ENCODE peak calls at places on chromosome 19, in four cellular contexts. One of them, this sample, is unnamed.
A peak's percentile ranks its signal among the peaks of the same experiment; 100 is the strongest.

GRCh38 chr19:39352549-39353285 is 10.5 kb downstream of the SAMD4B start:
- DNase-seq in effector memory CD4-positive, alpha-beta T cell: no peak
- DNase-seq in upper lobe of right lung: no peak
- DNase-seq in CD8-positive, alpha-beta memory T cell: no peak
- DNase-seq in this sample: no peak

GRCh38 chr19:2900296-2901252 is at the start of gene ZNF57:
- DNase-seq in upper lobe of right lung: peak; percentile 100
- DNase-seq in CD8-positive, alpha-beta memory T cell: peak; percentile 97
- DNase-seq in effector memory CD4-positive, alpha-beta T cell: peak; percentile 98
- DNase-seq in this sample: peak; percentile 99

GRCh38 chr19:13095393-13095784 is 7.3 kb downstream of the LYL1 start:
- DNase-seq in upper lobe of right lung: no peak
- DNase-seq in CD8-positive, alpha-beta memory T cell: peak; percentile 56
- DNase-seq in effector memory CD4-positive, alpha-beta T cell: no peak
- DNase-seq in this sample: no peak

GRCh38 chr19:1968279-1969175 is 27.6 kb downstream of the CSNK1G2 start:
- DNase-seq in CD8-positive, alpha-beta memory T cell: no peak
- DNase-seq in upper lobe of right lung: no peak
- DNase-seq in effector memory CD4-positive, alpha-beta T cell: no peak
- DNase-seq in this sample: no peak

GRCh38 chr19:18291590-18292459 is 10.4 kb upstream of the JUND start:
- DNase-seq in CD8-positive, alpha-beta memory T cell: peak; percentile 89
- DNase-seq in effector memory CD4-positive, alpha-beta T cell: peak; percentile 73
- DNase-seq in upper lobe of right lung: peak; percentile 97
- DNase-seq in this sample: peak; percentile 72

GRCh38 chr19:33684550-33685303 is 63.0 kb downstream of the CHST8 start:
- DNase-seq in effector memory CD4-positive, alpha-beta T cell: no peak
- DNase-seq in CD8-positive, alpha-beta memory T cell: peak; percentile 30
- DNase-seq in upper lobe of right lung: peak; percentile 61
- DNase-seq in this sample: no peak

GRCh38 chr19:27793128-27793643 is 1419.8 kb downstream of the UQCRFS1 start:
- DNase-seq in effector memory CD4-positive, alpha-beta T cell: peak; percentile 57
- DNase-seq in CD8-positive, alpha-beta memory T cell: peak; percentile 75
- DNase-seq in upper lobe of right lung: peak; percentile 87
- DNase-seq in this sample: peak; percentile 85

GRCh38 chr19:43439183-43440063 is 24.7 kb downstream of the TEX101 start:
- DNase-seq in effector memory CD4-positive, alpha-beta T cell: peak; percentile 49
- DNase-seq in CD8-positive, alpha-beta memory T cell: peak; percentile 75
- DNase-seq in upper lobe of right lung: no peak
- DNase-seq in this sample: peak; percentile 22

GRCh38 chr19:50565984-50566903 is 2.0 kb downstream of the LRRC4B start:
- DNase-seq in upper lobe of right lung: no peak
- DNase-seq in effector memory CD4-positive, alpha-beta T cell: no peak
- DNase-seq in CD8-positive, alpha-beta memory T cell: peak; percentile 30
- DNase-seq in this sample: no peak

GRCh38 chr19:18191640-18192062 is 1.4 kb upstream of the MPV17L2 start:
- DNase-seq in CD8-positive, alpha-beta memory T cell: no peak
- DNase-seq in upper lobe of right lung: no peak
- DNase-seq in effector memory CD4-positive, alpha-beta T cell: no peak
- DNase-seq in this sample: no peak

GRCh38 chr19:1149259-1150045 is 24.6 kb downstream of the SBNO2 start:
- DNase-seq in upper lobe of right lung: no peak
- DNase-seq in effector memory CD4-positive, alpha-beta T cell: no peak
- DNase-seq in CD8-positive, alpha-beta memory T cell: no peak
- DNase-seq in this sample: no peak

GRCh38 chr19:4717191-4717965 is 6.3 kb downstream of the DPP9 start:
- DNase-seq in effector memory CD4-positive, alpha-beta T cell: no peak
- DNase-seq in CD8-positive, alpha-beta memory T cell: no peak
- DNase-seq in upper lobe of right lung: peak; percentile 82
- DNase-seq in this sample: peak; percentile 73

GRCh38 chr19:1093811-1094553 is 1.2 kb downstream of the POLR2E start:
- DNase-seq in effector memory CD4-positive, alpha-beta T cell: no peak
- DNase-seq in upper lobe of right lung: peak; percentile 66
- DNase-seq in CD8-positive, alpha-beta memory T cell: no peak
- DNase-seq in this sample: no peak

GRCh38 chr19:15507068-15508034 is 974 bp upstream of the CYP4F22 start:
- DNase-seq in effector memory CD4-positive, alpha-beta T cell: no peak
- DNase-seq in CD8-positive, alpha-beta memory T cell: no peak
- DNase-seq in upper lobe of right lung: no peak
- DNase-seq in this sample: no peak

GRCh38 chr19:41872384-41872774 is 4.7 kb upstream of the CD79A start:
- DNase-seq in CD8-positive, alpha-beta memory T cell: no peak
- DNase-seq in effector memory CD4-positive, alpha-beta T cell: no peak
- DNase-seq in upper lobe of right lung: no peak
- DNase-seq in this sample: no peak

GRCh38 chr19:41868989-41869300 is 8.1 kb upstream of the CD79A start:
- DNase-seq in upper lobe of right lung: no peak
- DNase-seq in CD8-positive, alpha-beta memory T cell: no peak
- DNase-seq in effector memory CD4-positive, alpha-beta T cell: no peak
- DNase-seq in this sample: no peak

GRCh38 chr19:41869374-41869955 is 7.6 kb upstream of the CD79A start:
- DNase-seq in upper lobe of right lung: no peak
- DNase-seq in effector memory CD4-positive, alpha-beta T cell: no peak
- DNase-seq in CD8-positive, alpha-beta memory T cell: no peak
- DNase-seq in this sample: no peak

GRCh38 chr19:41871573-41872383 is 5.3 kb upstream of the CD79A start:
- DNase-seq in upper lobe of right lung: no peak
- DNase-seq in CD8-positive, alpha-beta memory T cell: peak; percentile 83
- DNase-seq in effector memory CD4-positive, alpha-beta T cell: peak; percentile 46
- DNase-seq in this sample: no peak

GRCh38 chr19:41870401-41870873 is 6.6 kb upstream of the CD79A start:
- DNase-seq in CD8-positive, alpha-beta memory T cell: no peak
- DNase-seq in effector memory CD4-positive, alpha-beta T cell: no peak
- DNase-seq in upper lobe of right lung: no peak
- DNase-seq in this sample: no peak
- H3K4me1 ChIP-seq in CD8-positive, alpha-beta memory T cell: peaks cover 94% of the 10 kb centered on the region
- H3K4me1 ChIP-seq in effector memory CD4-positive, alpha-beta T cell: peaks cover 67% of the 10 kb centered on the region
- H3K4me1 ChIP-seq in upper lobe of right lung: peaks cover 59% of the 10 kb centered on the region
- H3K4me1 ChIP-seq in this sample: no peaks in the 10 kb centered on the region

DNA sequence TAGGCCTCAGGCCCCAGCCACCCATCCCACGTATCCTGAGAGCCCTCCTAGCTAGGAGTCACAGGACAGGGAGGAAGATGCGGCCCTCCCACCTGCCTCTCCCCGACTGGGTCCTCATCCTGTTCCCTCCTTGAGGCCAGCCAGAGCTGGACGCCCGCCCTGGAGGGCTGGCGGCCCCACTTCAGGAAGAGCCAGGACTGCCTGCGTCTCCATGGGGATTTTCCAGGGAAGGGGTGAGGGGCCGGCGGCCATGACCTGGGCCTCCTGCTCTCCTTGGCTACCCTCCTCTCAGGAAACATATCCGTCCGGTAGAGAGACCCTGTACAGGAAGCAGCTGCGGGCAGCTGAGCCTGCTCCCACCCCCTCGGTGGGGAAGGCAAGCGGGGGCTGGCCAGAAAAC is 11.3 kb upstream of the PRKD2 start:
- DNase-seq in effector memory CD4-positive, alpha-beta T cell: no peak
- DNase-seq in upper lobe of right lung: no peak
- DNase-seq in CD8-positive, alpha-beta memory T cell: no peak
- DNase-seq in this sample: no peak
- H3K4me1 ChIP-seq in effector memory CD4-positive, alpha-beta T cell: peaks cover 4% of the 10 kb centered on the region
- H3K4me1 ChIP-seq in upper lobe of right lung: peaks cover 25% of the 10 kb centered on the region
- H3K4me1 ChIP-seq in CD8-positive, alpha-beta memory T cell: peaks cover 6% of the 10 kb centered on the region
- H3K4me1 ChIP-seq in this sample: peaks cover 17% of the 10 kb centered on the region

GRCh38 chr19:55545443-55545842 is at the start of gene SBK3:
- DNase-seq in CD8-positive, alpha-beta memory T cell: no peak
- DNase-seq in upper lobe of right lung: no peak
- DNase-seq in effector memory CD4-positive, alpha-beta T cell: no peak
- DNase-seq in this sample: no peak
- H3K4me1 ChIP-seq in CD8-positive, alpha-beta memory T cell: no peaks in the 10 kb centered on the region
- H3K4me1 ChIP-seq in upper lobe of right lung: no peaks in the 10 kb centered on the region
- H3K4me1 ChIP-seq in effector memory CD4-positive, alpha-beta T cell: no peaks in the 10 kb centered on the region
- H3K4me1 ChIP-seq in this sample: peaks cover 28% of the 10 kb centered on the region

GRCh38 chr19:29943615-29944014 is 1.6 kb downstream of the URI1 start:
- DNase-seq in upper lobe of right lung: no peak
- DNase-seq in CD8-positive, alpha-beta memory T cell: no peak
- DNase-seq in effector memory CD4-positive, alpha-beta T cell: no peak
- DNase-seq in this sample: no peak
- H3K4me1 ChIP-seq in upper lobe of right lung: peaks cover 35% of the 10 kb centered on the region
- H3K4me1 ChIP-seq in CD8-positive, alpha-beta memory T cell: peaks cover 53% of the 10 kb centered on the region
- H3K4me1 ChIP-seq in effector memory CD4-positive, alpha-beta T cell: peaks cover 27% of the 10 kb centered on the region
- H3K4me1 ChIP-seq in this sample: peaks cover 25% of the 10 kb centered on the region

GRCh38 chr19:49441210-49441959 is at the start of gene SLC17A7:
- DNase-seq in upper lobe of right lung: no peak
- DNase-seq in CD8-positive, alpha-beta memory T cell: no peak
- DNase-seq in effector memory CD4-positive, alpha-beta T cell: peak; percentile 44
- DNase-seq in this sample: no peak

GRCh38 chr19:49438261-49438660 is 3.1 kb downstream of the SLC17A7 start:
- DNase-seq in CD8-positive, alpha-beta memory T cell: no peak
- DNase-seq in effector memory CD4-positive, alpha-beta T cell: no peak
- DNase-seq in upper lobe of right lung: no peak
- DNase-seq in this sample: no peak

GRCh38 chr19:49440439-49441209 is 703 bp downstream of the SLC17A7 start:
- DNase-seq in CD8-positive, alpha-beta memory T cell: no peak
- DNase-seq in upper lobe of right lung: no peak
- DNase-seq in effector memory CD4-positive, alpha-beta T cell: no peak
- DNase-seq in this sample: no peak

GRCh38 chr19:49441960-49442350 is 628 bp upstream of the SLC17A7 start:
- DNase-seq in effector memory CD4-positive, alpha-beta T cell: no peak
- DNase-seq in CD8-positive, alpha-beta memory T cell: no peak
- DNase-seq in upper lobe of right lung: no peak
- DNase-seq in this sample: no peak

DNA sequence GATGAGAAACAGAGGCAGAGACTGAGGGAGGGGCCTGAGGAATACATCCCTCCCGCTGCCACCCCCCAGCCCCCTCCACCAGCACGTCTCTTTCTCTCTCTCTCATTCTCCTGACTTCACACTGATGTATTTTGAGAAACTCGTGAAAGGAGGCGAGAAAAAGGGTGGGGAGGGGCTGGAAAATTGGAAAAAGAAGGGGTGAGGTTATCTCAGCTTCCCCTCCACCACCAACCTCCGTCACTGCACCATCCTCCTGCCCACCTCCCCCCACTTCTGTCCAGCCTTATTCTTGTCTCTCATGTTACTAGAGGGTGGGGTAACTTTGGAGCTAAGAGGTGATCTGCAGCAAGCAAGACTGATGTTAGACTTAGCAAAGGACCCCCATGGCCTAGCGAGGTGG is 1.5 kb downstream of the SLC17A7 start:
- DNase-seq in effector memory CD4-positive, alpha-beta T cell: no peak
- DNase-seq in CD8-positive, alpha-beta memory T cell: no peak
- DNase-seq in upper lobe of right lung: no peak
- DNase-seq in this sample: no peak
- H3K4me1 ChIP-seq in effector memory CD4-positive, alpha-beta T cell: peaks cover 25% of the 10 kb centered on the region
- H3K4me1 ChIP-seq in CD8-positive, alpha-beta memory T cell: peaks cover 19% of the 10 kb centered on the region
- H3K4me1 ChIP-seq in upper lobe of right lung: peaks cover 4% of the 10 kb centered on the region
- H3K4me1 ChIP-seq in this sample: peaks cover 10% of the 10 kb centered on the region

GRCh38 chr19:10882108-10882457 is 10.7 kb downstream of the CARM1 start:
- DNase-seq in effector memory CD4-positive, alpha-beta T cell: no peak
- DNase-seq in upper lobe of right lung: no peak
- DNase-seq in CD8-positive, alpha-beta memory T cell: no peak
- DNase-seq in this sample: no peak
- H3K4me1 ChIP-seq in effector memory CD4-positive, alpha-beta T cell: peaks cover 3% of the 10 kb centered on the region
- H3K4me1 ChIP-seq in upper lobe of right lung: peaks cover 11% of the 10 kb centered on the region
- H3K4me1 ChIP-seq in CD8-positive, alpha-beta memory T cell: peaks cover 9% of the 10 kb centered on the region
- H3K4me1 ChIP-seq in this sample: peaks cover 14% of the 10 kb centered on the region

GRCh38 chr19:35437152-35437951 is 10.7 kb upstream of the FFAR2 start:
- DNase-seq in upper lobe of right lung: no peak
- DNase-seq in CD8-positive, alpha-beta memory T cell: no peak
- DNase-seq in effector memory CD4-positive, alpha-beta T cell: no peak
- DNase-seq in this sample: no peak
- H3K4me1 ChIP-seq in upper lobe of right lung: peaks cover 55% of the 10 kb centered on the region
- H3K4me1 ChIP-seq in CD8-positive, alpha-beta memory T cell: peaks cover 15% of the 10 kb centered on the region
- H3K4me1 ChIP-seq in effector memory CD4-positive, alpha-beta T cell: peaks cover 6% of the 10 kb centered on the region
- H3K4me1 ChIP-seq in this sample: no peaks in the 10 kb centered on the region